ENCODE peak calls at places on chromosomes 16 and 17, in eight cellular contexts. One of them, this sample, is unnamed.
A peak's percentile ranks its signal among the peaks of the same experiment; 100 is the strongest.

GRCh38 chr16:6674071-6674470 is 658.6 kb upstream of the RBFOX1 start:
- DNase-seq in stimulated activated CD8-positive, alpha-beta memory T cell treated with anti-CD3 and anti-CD28 coated beads, Interleukin-7, amount 100 ng/mL, for 4 hours: no peak
- DNase-seq in activated T-cell treated with anti-CD3 and anti-CD28 coated beads, Interleukin-2, amount 50 U/mL, for 4 hours: no peak
- DNase-seq in AML-193: no peak
- DNase-seq in NAMALWA: no peak
- DNase-seq in EL: no peak
- DNase-seq in brain microvascular endothelial cell: no peak
- DNase-seq in HL-60: no peak
- DNase-seq in this sample: no peak

GRCh38 chr17:21174719-21175118 is 39.2 kb downstream of the TMEM11 start:
- DNase-seq in stimulated activated CD8-positive, alpha-beta memory T cell treated with anti-CD3 and anti-CD28 coated beads, Interleukin-7, amount 100 ng/mL, for 4 hours: no peak
- DNase-seq in HL-60: no peak
- DNase-seq in brain microvascular endothelial cell: peak; percentile 20
- DNase-seq in EL: peak; percentile 77
- DNase-seq in NAMALWA: no peak
- DNase-seq in AML-193: no peak
- DNase-seq in activated T-cell treated with anti-CD3 and anti-CD28 coated beads, Interleukin-2, amount 50 U/mL, for 4 hours: no peak
- DNase-seq in this sample: peak; percentile 28

GRCh38 chr16:17002557-17002956 is 468.2 kb downstream of the XYLT1 start:
- DNase-seq in brain microvascular endothelial cell: no peak
- DNase-seq in activated T-cell treated with anti-CD3 and anti-CD28 coated beads, Interleukin-2, amount 50 U/mL, for 4 hours: no peak
- DNase-seq in EL: no peak
- DNase-seq in stimulated activated CD8-positive, alpha-beta memory T cell treated with anti-CD3 and anti-CD28 coated beads, Interleukin-7, amount 100 ng/mL, for 4 hours: no peak
- DNase-seq in HL-60: no peak
- DNase-seq in NAMALWA: peak; percentile 17
- DNase-seq in AML-193: no peak
- DNase-seq in this sample: no peak

GRCh38 chr17:80105762-80106161 is 4.4 kb downstream of the GAA start:
- DNase-seq in brain microvascular endothelial cell: peak; percentile 24
- DNase-seq in stimulated activated CD8-positive, alpha-beta memory T cell treated with anti-CD3 and anti-CD28 coated beads, Interleukin-7, amount 100 ng/mL, for 4 hours: no peak
- DNase-seq in AML-193: no peak
- DNase-seq in activated T-cell treated with anti-CD3 and anti-CD28 coated beads, Interleukin-2, amount 50 U/mL, for 4 hours: no peak
- DNase-seq in EL: no peak
- DNase-seq in HL-60: no peak
- DNase-seq in NAMALWA: no peak
- DNase-seq in this sample: no peak

GRCh38 chr16:1464196-1464893 is 10.5 kb downstream of the CLCN7 start:
- DNase-seq in NAMALWA: no peak
- DNase-seq in AML-193: no peak
- DNase-seq in activated T-cell treated with anti-CD3 and anti-CD28 coated beads, Interleukin-2, amount 50 U/mL, for 4 hours: no peak
- DNase-seq in brain microvascular endothelial cell: no peak
- DNase-seq in stimulated activated CD8-positive, alpha-beta memory T cell treated with anti-CD3 and anti-CD28 coated beads, Interleukin-7, amount 100 ng/mL, for 4 hours: no peak
- DNase-seq in EL: no peak
- DNase-seq in HL-60: no peak
- DNase-seq in this sample: no peak

GRCh38 chr16:50050802-50051201 is 15.0 kb upstream of the HEATR3 start:
- DNase-seq in EL: no peak
- DNase-seq in NAMALWA: no peak
- DNase-seq in stimulated activated CD8-positive, alpha-beta memory T cell treated with anti-CD3 and anti-CD28 coated beads, Interleukin-7, amount 100 ng/mL, for 4 hours: no peak
- DNase-seq in brain microvascular endothelial cell: no peak
- DNase-seq in HL-60: no peak
- DNase-seq in activated T-cell treated with anti-CD3 and anti-CD28 coated beads, Interleukin-2, amount 50 U/mL, for 4 hours: no peak
- DNase-seq in AML-193: no peak
- DNase-seq in this sample: peak; percentile 51

GRCh38 chr17:71472809-71473789 is 647.7 kb upstream of the SOX9 start:
- DNase-seq in AML-193: peak; percentile 59
- DNase-seq in HL-60: no peak
- DNase-seq in EL: peak; percentile 61
- DNase-seq in activated T-cell treated with anti-CD3 and anti-CD28 coated beads, Interleukin-2, amount 50 U/mL, for 4 hours: no peak
- DNase-seq in NAMALWA: peak; percentile 62
- DNase-seq in stimulated activated CD8-positive, alpha-beta memory T cell treated with anti-CD3 and anti-CD28 coated beads, Interleukin-7, amount 100 ng/mL, for 4 hours: no peak
- DNase-seq in brain microvascular endothelial cell: peak; percentile 16
- DNase-seq in this sample: peak; percentile 65

GRCh38 chr16:30951193-30951592 is 2.3 kb downstream of the ORAI3 start:
- DNase-seq in HL-60: no peak
- DNase-seq in brain microvascular endothelial cell: no peak
- DNase-seq in AML-193: no peak
- DNase-seq in NAMALWA: no peak
- DNase-seq in activated T-cell treated with anti-CD3 and anti-CD28 coated beads, Interleukin-2, amount 50 U/mL, for 4 hours: no peak
- DNase-seq in EL: no peak
- DNase-seq in stimulated activated CD8-positive, alpha-beta memory T cell treated with anti-CD3 and anti-CD28 coated beads, Interleukin-7, amount 100 ng/mL, for 4 hours: no peak
- DNase-seq in this sample: no peak

GRCh38 chr17:78001182-78001581 is 42.7 kb downstream of the TNRC6C start:
- DNase-seq in NAMALWA: no peak
- DNase-seq in HL-60: no peak
- DNase-seq in activated T-cell treated with anti-CD3 and anti-CD28 coated beads, Interleukin-2, amount 50 U/mL, for 4 hours: no peak
- DNase-seq in EL: no peak
- DNase-seq in stimulated activated CD8-positive, alpha-beta memory T cell treated with anti-CD3 and anti-CD28 coated beads, Interleukin-7, amount 100 ng/mL, for 4 hours: no peak
- DNase-seq in AML-193: no peak
- DNase-seq in brain microvascular endothelial cell: no peak
- DNase-seq in this sample: no peak

GRCh38 chr16:80614908-80615696 is 74.3 kb downstream of the DYNLRB2 start:
- DNase-seq in activated T-cell treated with anti-CD3 and anti-CD28 coated beads, Interleukin-2, amount 50 U/mL, for 4 hours: no peak
- DNase-seq in NAMALWA: no peak
- DNase-seq in AML-193: no peak
- DNase-seq in HL-60: no peak
- DNase-seq in stimulated activated CD8-positive, alpha-beta memory T cell treated with anti-CD3 and anti-CD28 coated beads, Interleukin-7, amount 100 ng/mL, for 4 hours: no peak
- DNase-seq in EL: peak; percentile 94
- DNase-seq in brain microvascular endothelial cell: peak; percentile 92
- DNase-seq in this sample: peak; percentile 73

GRCh38 chr17:46782250-46782953 is 36.1 kb downstream of the WNT3 start:
- DNase-seq in stimulated activated CD8-positive, alpha-beta memory T cell treated with anti-CD3 and anti-CD28 coated beads, Interleukin-7, amount 100 ng/mL, for 4 hours: no peak
- DNase-seq in HL-60: no peak
- DNase-seq in NAMALWA: peak; percentile 29
- DNase-seq in AML-193: peak; percentile 34
- DNase-seq in activated T-cell treated with anti-CD3 and anti-CD28 coated beads, Interleukin-2, amount 50 U/mL, for 4 hours: no peak
- DNase-seq in brain microvascular endothelial cell: no peak
- DNase-seq in EL: peak; percentile 48
- DNase-seq in this sample: no peak

GRCh38 chr16:77191259-77191969 is 424 bp downstream of the MON1B start:
- DNase-seq in brain microvascular endothelial cell: no peak
- DNase-seq in stimulated activated CD8-positive, alpha-beta memory T cell treated with anti-CD3 and anti-CD28 coated beads, Interleukin-7, amount 100 ng/mL, for 4 hours: no peak
- DNase-seq in NAMALWA: peak; percentile 57
- DNase-seq in HL-60: no peak
- DNase-seq in EL: peak; percentile 11
- DNase-seq in AML-193: peak; percentile 49
- DNase-seq in activated T-cell treated with anti-CD3 and anti-CD28 coated beads, Interleukin-2, amount 50 U/mL, for 4 hours: peak; percentile 17
- DNase-seq in this sample: peak; percentile 17

GRCh38 chr17:75345514-75346167 is 56.4 kb upstream of the SLC25A19 start:
- DNase-seq in HL-60: peak; percentile 43
- DNase-seq in NAMALWA: peak; percentile 97
- DNase-seq in EL: no peak
- DNase-seq in AML-193: peak; percentile 41
- DNase-seq in activated T-cell treated with anti-CD3 and anti-CD28 coated beads, Interleukin-2, amount 50 U/mL, for 4 hours: peak; percentile 33
- DNase-seq in brain microvascular endothelial cell: no peak
- DNase-seq in stimulated activated CD8-positive, alpha-beta memory T cell treated with anti-CD3 and anti-CD28 coated beads, Interleukin-7, amount 100 ng/mL, for 4 hours: peak; percentile 34
- DNase-seq in this sample: no peak

GRCh38 chr16:11546522-11547485 is 39.9 kb downstream of the LITAF start:
- DNase-seq in EL: peak; percentile 36
- DNase-seq in brain microvascular endothelial cell: no peak
- DNase-seq in HL-60: no peak
- DNase-seq in activated T-cell treated with anti-CD3 and anti-CD28 coated beads, Interleukin-2, amount 50 U/mL, for 4 hours: no peak
- DNase-seq in NAMALWA: no peak
- DNase-seq in stimulated activated CD8-positive, alpha-beta memory T cell treated with anti-CD3 and anti-CD28 coated beads, Interleukin-7, amount 100 ng/mL, for 4 hours: no peak
- DNase-seq in AML-193: no peak
- DNase-seq in this sample: peak; percentile 58

GRCh38 chr17:64442550-64442971 is 6.4 kb upstream of the MILR1 start:
- DNase-seq in stimulated activated CD8-positive, alpha-beta memory T cell treated with anti-CD3 and anti-CD28 coated beads, Interleukin-7, amount 100 ng/mL, for 4 hours: no peak
- DNase-seq in activated T-cell treated with anti-CD3 and anti-CD28 coated beads, Interleukin-2, amount 50 U/mL, for 4 hours: no peak
- DNase-seq in brain microvascular endothelial cell: no peak
- DNase-seq in NAMALWA: no peak
- DNase-seq in EL: no peak
- DNase-seq in HL-60: no peak
- DNase-seq in AML-193: no peak
- DNase-seq in this sample: no peak

GRCh38 chr16:1188781-1189189 is 35.9 kb downstream of the CACNA1H start:
- DNase-seq in AML-193: peak; percentile 11
- DNase-seq in stimulated activated CD8-positive, alpha-beta memory T cell treated with anti-CD3 and anti-CD28 coated beads, Interleukin-7, amount 100 ng/mL, for 4 hours: no peak
- DNase-seq in activated T-cell treated with anti-CD3 and anti-CD28 coated beads, Interleukin-2, amount 50 U/mL, for 4 hours: peak; percentile 34
- DNase-seq in EL: peak; percentile 23
- DNase-seq in HL-60: peak; percentile 8
- DNase-seq in brain microvascular endothelial cell: no peak
- DNase-seq in NAMALWA: peak; percentile 59
- DNase-seq in this sample: peak; percentile 18

GRCh38 chr16:66451548-66451947 is 24.5 kb downstream of the BEAN1 start:
- DNase-seq in HL-60: no peak
- DNase-seq in AML-193: no peak
- DNase-seq in EL: no peak
- DNase-seq in brain microvascular endothelial cell: no peak
- DNase-seq in stimulated activated CD8-positive, alpha-beta memory T cell treated with anti-CD3 and anti-CD28 coated beads, Interleukin-7, amount 100 ng/mL, for 4 hours: no peak
- DNase-seq in activated T-cell treated with anti-CD3 and anti-CD28 coated beads, Interleukin-2, amount 50 U/mL, for 4 hours: no peak
- DNase-seq in NAMALWA: no peak
- DNase-seq in this sample: no peak

GRCh38 chr16:81036751-81037350 is 1.2 kb downstream of the ATMIN start:
- DNase-seq in HL-60: no peak
- DNase-seq in AML-193: no peak
- DNase-seq in activated T-cell treated with anti-CD3 and anti-CD28 coated beads, Interleukin-2, amount 50 U/mL, for 4 hours: no peak
- DNase-seq in NAMALWA: peak; percentile 55
- DNase-seq in stimulated activated CD8-positive, alpha-beta memory T cell treated with anti-CD3 and anti-CD28 coated beads, Interleukin-7, amount 100 ng/mL, for 4 hours: no peak
- DNase-seq in EL: peak; percentile 6
- DNase-seq in brain microvascular endothelial cell: no peak
- DNase-seq in this sample: peak; percentile 24

GRCh38 chr17:50290074-50290702 is 15.9 kb downstream of the TMEM92 start:
- DNase-seq in HL-60: peak; percentile 88
- DNase-seq in activated T-cell treated with anti-CD3 and anti-CD28 coated beads, Interleukin-2, amount 50 U/mL, for 4 hours: no peak
- DNase-seq in AML-193: peak; percentile 100
- DNase-seq in stimulated activated CD8-positive, alpha-beta memory T cell treated with anti-CD3 and anti-CD28 coated beads, Interleukin-7, amount 100 ng/mL, for 4 hours: no peak
- DNase-seq in NAMALWA: no peak
- DNase-seq in brain microvascular endothelial cell: peak; percentile 93
- DNase-seq in EL: peak; percentile 98
- DNase-seq in this sample: peak; percentile 100

GRCh38 chr17:82434216-82434565 is 15.8 kb upstream of the OGFOD3 start:
- DNase-seq in activated T-cell treated with anti-CD3 and anti-CD28 coated beads, Interleukin-2, amount 50 U/mL, for 4 hours: no peak
- DNase-seq in NAMALWA: no peak
- DNase-seq in HL-60: no peak
- DNase-seq in brain microvascular endothelial cell: no peak
- DNase-seq in stimulated activated CD8-positive, alpha-beta memory T cell treated with anti-CD3 and anti-CD28 coated beads, Interleukin-7, amount 100 ng/mL, for 4 hours: peak; percentile 21
- DNase-seq in AML-193: no peak
- DNase-seq in EL: no peak
- DNase-seq in this sample: no peak

GRCh38 chr17:38352245-38353083 is 820 bp downstream of the SOCS7 start:
- DNase-seq in NAMALWA: peak; percentile 48
- DNase-seq in AML-193: peak; percentile 48
- DNase-seq in EL: peak; percentile 35
- DNase-seq in activated T-cell treated with anti-CD3 and anti-CD28 coated beads, Interleukin-2, amount 50 U/mL, for 4 hours: no peak
- DNase-seq in stimulated activated CD8-positive, alpha-beta memory T cell treated with anti-CD3 and anti-CD28 coated beads, Interleukin-7, amount 100 ng/mL, for 4 hours: no peak
- DNase-seq in brain microvascular endothelial cell: peak; percentile 10
- DNase-seq in HL-60: no peak
- DNase-seq in this sample: peak; percentile 17

GRCh38 chr17:22102177-22102576 is 409.9 kb downstream of the KCNJ18 start:
- DNase-seq in AML-193: no peak
- DNase-seq in activated T-cell treated with anti-CD3 and anti-CD28 coated beads, Interleukin-2, amount 50 U/mL, for 4 hours: no peak
- DNase-seq in brain microvascular endothelial cell: no peak
- DNase-seq in stimulated activated CD8-positive, alpha-beta memory T cell treated with anti-CD3 and anti-CD28 coated beads, Interleukin-7, amount 100 ng/mL, for 4 hours: no peak
- DNase-seq in HL-60: no peak
- DNase-seq in NAMALWA: no peak
- DNase-seq in EL: no peak
- DNase-seq in this sample: no peak

GRCh38 chr16:85209526-85210121 is 97.4 kb upstream of the CIBAR2 start:
- DNase-seq in brain microvascular endothelial cell: no peak
- DNase-seq in stimulated activated CD8-positive, alpha-beta memory T cell treated with anti-CD3 and anti-CD28 coated beads, Interleukin-7, amount 100 ng/mL, for 4 hours: no peak
- DNase-seq in activated T-cell treated with anti-CD3 and anti-CD28 coated beads, Interleukin-2, amount 50 U/mL, for 4 hours: no peak
- DNase-seq in AML-193: no peak
- DNase-seq in NAMALWA: no peak
- DNase-seq in EL: no peak
- DNase-seq in HL-60: no peak
- DNase-seq in this sample: no peak

GRCh38 chr17:2361361-2361760 is 24.1 kb downstream of the SGSM2 start:
- DNase-seq in HL-60: no peak
- DNase-seq in stimulated activated CD8-positive, alpha-beta memory T cell treated with anti-CD3 and anti-CD28 coated beads, Interleukin-7, amount 100 ng/mL, for 4 hours: no peak
- DNase-seq in NAMALWA: no peak
- DNase-seq in activated T-cell treated with anti-CD3 and anti-CD28 coated beads, Interleukin-2, amount 50 U/mL, for 4 hours: no peak
- DNase-seq in AML-193: no peak
- DNase-seq in EL: no peak
- DNase-seq in brain microvascular endothelial cell: no peak
- DNase-seq in this sample: no peak

GRCh38 chr16:66695935-66696668 is 441 bp downstream of the CMTM4 start:
- DNase-seq in NAMALWA: no peak
- DNase-seq in AML-193: no peak
- DNase-seq in EL: no peak
- DNase-seq in activated T-cell treated with anti-CD3 and anti-CD28 coated beads, Interleukin-2, amount 50 U/mL, for 4 hours: peak; percentile 11
- DNase-seq in brain microvascular endothelial cell: no peak
- DNase-seq in stimulated activated CD8-positive, alpha-beta memory T cell treated with anti-CD3 and anti-CD28 coated beads, Interleukin-7, amount 100 ng/mL, for 4 hours: peak; percentile 23
- DNase-seq in HL-60: no peak
- DNase-seq in this sample: no peak

GRCh38 chr16:9846362-9847099 is 335.7 kb downstream of the GRIN2A start:
- DNase-seq in NAMALWA: no peak
- DNase-seq in AML-193: no peak
- DNase-seq in HL-60: no peak
- DNase-seq in brain microvascular endothelial cell: no peak
- DNase-seq in stimulated activated CD8-positive, alpha-beta memory T cell treated with anti-CD3 and anti-CD28 coated beads, Interleukin-7, amount 100 ng/mL, for 4 hours: no peak
- DNase-seq in activated T-cell treated with anti-CD3 and anti-CD28 coated beads, Interleukin-2, amount 50 U/mL, for 4 hours: no peak
- DNase-seq in EL: peak; percentile 43
- DNase-seq in this sample: peak; percentile 28

GRCh38 chr16:3456374-3456773 is 12.9 kb downstream of the NAA60 start:
- DNase-seq in EL: no peak
- DNase-seq in stimulated activated CD8-positive, alpha-beta memory T cell treated with anti-CD3 and anti-CD28 coated beads, Interleukin-7, amount 100 ng/mL, for 4 hours: no peak
- DNase-seq in HL-60: no peak
- DNase-seq in brain microvascular endothelial cell: no peak
- DNase-seq in NAMALWA: no peak
- DNase-seq in AML-193: peak; percentile 53
- DNase-seq in activated T-cell treated with anti-CD3 and anti-CD28 coated beads, Interleukin-2, amount 50 U/mL, for 4 hours: no peak
- DNase-seq in this sample: peak; percentile 38

GRCh38 chr16:85422124-85422373 is 191.1 kb upstream of the GSE1 start:
- DNase-seq in NAMALWA: no peak
- DNase-seq in HL-60: no peak
- DNase-seq in AML-193: no peak
- DNase-seq in activated T-cell treated with anti-CD3 and anti-CD28 coated beads, Interleukin-2, amount 50 U/mL, for 4 hours: no peak
- DNase-seq in brain microvascular endothelial cell: no peak
- DNase-seq in EL: no peak
- DNase-seq in stimulated activated CD8-positive, alpha-beta memory T cell treated with anti-CD3 and anti-CD28 coated beads, Interleukin-7, amount 100 ng/mL, for 4 hours: no peak
- DNase-seq in this sample: no peak

GRCh38 chr16:79811541-79811940 is 211.0 kb upstream of the MAF start:
- DNase-seq in EL: no peak
- DNase-seq in HL-60: no peak
- DNase-seq in AML-193: no peak
- DNase-seq in activated T-cell treated with anti-CD3 and anti-CD28 coated beads, Interleukin-2, amount 50 U/mL, for 4 hours: no peak
- DNase-seq in brain microvascular endothelial cell: peak; percentile 63
- DNase-seq in stimulated activated CD8-positive, alpha-beta memory T cell treated with anti-CD3 and anti-CD28 coated beads, Interleukin-7, amount 100 ng/mL, for 4 hours: no peak
- DNase-seq in NAMALWA: no peak
- DNase-seq in this sample: peak; percentile 2

GRCh38 chr17:56593741-56594527 is 435 bp downstream of the NOG start:
- DNase-seq in activated T-cell treated with anti-CD3 and anti-CD28 coated beads, Interleukin-2, amount 50 U/mL, for 4 hours: peak; percentile 28
- DNase-seq in AML-193: peak; percentile 21
- DNase-seq in HL-60: peak; percentile 40
- DNase-seq in stimulated activated CD8-positive, alpha-beta memory T cell treated with anti-CD3 and anti-CD28 coated beads, Interleukin-7, amount 100 ng/mL, for 4 hours: peak; percentile 33
- DNase-seq in brain microvascular endothelial cell: peak; percentile 26
- DNase-seq in NAMALWA: no peak
- DNase-seq in EL: peak; percentile 83
- DNase-seq in this sample: peak; percentile 51

This sample was measured in fibroblast of mammary gland.